ENCODE peak calls at places on chromosomes 6 and 20, in seven cellular contexts. Y, J, V, T, Z, S and N are unnamed samples.
A peak's percentile ranks its signal among the peaks of the same experiment; 100 is the strongest.

GRCh38 chr6:150267686-150268561 is 100.9 kb upstream of the IYD start:
- DNase-seq in Y (no peak), J (no peak), V (no peak), T (no peak), Z (no peak), S (no peak), N (no peak)

GRCh38 chr6:145015739-145016558 is 719.4 kb downstream of the EPM2A start:
- DNase-seq in Y (no peak), J (no peak), V (no peak), T (no peak), Z (no peak), S (no peak), N (no peak)

GRCh38 chr20:44118185-44119034 is 68.6 kb downstream of the JPH2 start:
- DNase-seq in Y (no peak), J (no peak), V (no peak), T (no peak), Z (no peak), S (no peak), N (no peak)

GRCh38 chr20:48236485-48237055 is 451.3 kb upstream of the SULF2 start:
- DNase-seq in Y (no peak), J (no peak), V (no peak), T (no peak), Z (no peak), S (no peak), N (no peak)

GRCh38 chr20:60484316-60484715 is 526.1 kb downstream of the CDH26 start:
- DNase-seq in Y (no peak), J (no peak), V (no peak), T (no peak), Z (no peak), S (no peak), N (no peak)

GRCh38 chr20:1299522-1299921 is 29.4 kb downstream of the SDCBP2 start:
- DNase-seq in Y (no peak), J (no peak), V (peak; percentile 67), T (no peak), Z (no peak), S (no peak), N (no peak)

GRCh38 chr20:6489361-6490154 is 277.9 kb upstream of the BMP2 start:
- DNase-seq in Y (no peak), J (no peak), V (no peak), T (no peak), Z (no peak), S (no peak), N (no peak)

GRCh38 chr20:57445298-57445697 is 54.1 kb downstream of the RBM38 start:
- DNase-seq in Y (no peak), J (no peak), V (no peak), T (peak; percentile 77), Z (no peak), S (no peak), N (no peak)

GRCh38 chr6:21163110-21163837 is 430.3 kb upstream of the SOX4 start:
- DNase-seq in Y (no peak), J (no peak), V (no peak), T (no peak), Z (no peak), S (no peak), N (no peak)

GRCh38 chr6:160972111-160972510 is 19.5 kb upstream of the MAP3K4 start:
- DNase-seq in Y (no peak), J (no peak), V (no peak), T (no peak), Z (no peak), S (no peak), N (no peak)

GRCh38 chr6:160178271-160178670 is 56.7 kb downstream of the SLC22A1 start:
- DNase-seq in Y (no peak), J (no peak), V (no peak), T (no peak), Z (no peak), S (no peak), N (no peak)

GRCh38 chr6:16622193-16622592 is 139.1 kb downstream of the ATXN1 start:
- DNase-seq in Y (no peak), J (no peak), V (no peak), T (no peak), Z (no peak), S (no peak), N (no peak)

GRCh38 chr6:17397764-17398194 is 4.4 kb downstream of the CAP2 start:
- DNase-seq in Y (no peak), J (no peak), V (no peak), T (no peak), Z (no peak), S (no peak), N (no peak)

GRCh38 chr20:50283922-50284810 is 93.5 kb downstream of the CEBPB start:
- DNase-seq in Y (no peak), J (no peak), V (no peak), T (no peak), Z (no peak), S (peak; percentile 79), N (no peak)

GRCh38 chr20:62599216-62600110 is 42.8 kb upstream of the SLCO4A1 start:
- DNase-seq in Y (no peak), J (no peak), V (no peak), T (no peak), Z (no peak), S (no peak), N (no peak)

GRCh38 chr20:62602550-62602949 is 39.8 kb upstream of the SLCO4A1 start:
- DNase-seq in Y (no peak), J (no peak), V (no peak), T (no peak), Z (no peak), S (peak; percentile 45), N (no peak)

GRCh38 chr20:62598761-62599194 is 43.5 kb upstream of the SLCO4A1 start:
- DNase-seq in Y (no peak), J (peak; percentile 80), V (no peak), T (no peak), Z (no peak), S (peak; percentile 71), N (peak; percentile 51)

GRCh38 chr20:62603021-62603906 is 39.0 kb upstream of the SLCO4A1 start:
- DNase-seq in Y (no peak), J (no peak), V (no peak), T (no peak), Z (no peak), S (peak; percentile 88), N (peak; percentile 91)

GRCh38 chr20:62601172-62601571 is 41.1 kb upstream of the SLCO4A1 start:
- DNase-seq in Y (no peak), J (no peak), V (no peak), T (no peak), Z (no peak), S (no peak), N (no peak)
- H3K4me3 ChIP-seq in Y (no peak overlapping the region), J (no peak overlapping the region), V (no peak overlapping the region), T (no peak overlapping the region), Z (no peak overlapping the region), S (no peak overlapping the region), N (no peak overlapping the region)

DNA sequence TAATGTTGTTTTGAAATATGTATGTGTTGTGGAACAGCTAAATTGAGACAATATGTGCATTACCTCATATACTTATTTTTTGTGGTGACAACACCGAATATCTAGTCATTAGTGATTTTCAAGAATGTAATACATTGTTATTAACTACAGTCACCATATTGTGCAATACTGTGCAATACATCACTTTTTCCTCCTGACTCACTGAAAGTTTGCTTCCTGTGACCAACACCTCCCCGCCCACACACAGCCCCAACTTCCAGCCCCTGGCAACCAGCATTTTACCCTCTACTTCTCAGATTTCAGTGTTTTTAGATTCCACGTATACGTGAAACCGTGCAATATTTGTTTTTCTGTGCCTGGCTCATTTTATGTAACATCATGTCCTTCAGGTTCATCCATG is 627.9 kb downstream of the PRKN start:
- DNase-seq in Y (no peak), J (no peak), V (no peak), T (no peak), Z (no peak), S (no peak), N (no peak)
- H3K9me3 ChIP-seq in Y (no peaks in the 10 kb centered on the region), J (no peaks in the 10 kb centered on the region), V (no peaks in the 10 kb centered on the region), T (no peaks in the 10 kb centered on the region), Z (no peaks in the 10 kb centered on the region), S (no peaks in the 10 kb centered on the region), N (no peaks in the 10 kb centered on the region)

DNA sequence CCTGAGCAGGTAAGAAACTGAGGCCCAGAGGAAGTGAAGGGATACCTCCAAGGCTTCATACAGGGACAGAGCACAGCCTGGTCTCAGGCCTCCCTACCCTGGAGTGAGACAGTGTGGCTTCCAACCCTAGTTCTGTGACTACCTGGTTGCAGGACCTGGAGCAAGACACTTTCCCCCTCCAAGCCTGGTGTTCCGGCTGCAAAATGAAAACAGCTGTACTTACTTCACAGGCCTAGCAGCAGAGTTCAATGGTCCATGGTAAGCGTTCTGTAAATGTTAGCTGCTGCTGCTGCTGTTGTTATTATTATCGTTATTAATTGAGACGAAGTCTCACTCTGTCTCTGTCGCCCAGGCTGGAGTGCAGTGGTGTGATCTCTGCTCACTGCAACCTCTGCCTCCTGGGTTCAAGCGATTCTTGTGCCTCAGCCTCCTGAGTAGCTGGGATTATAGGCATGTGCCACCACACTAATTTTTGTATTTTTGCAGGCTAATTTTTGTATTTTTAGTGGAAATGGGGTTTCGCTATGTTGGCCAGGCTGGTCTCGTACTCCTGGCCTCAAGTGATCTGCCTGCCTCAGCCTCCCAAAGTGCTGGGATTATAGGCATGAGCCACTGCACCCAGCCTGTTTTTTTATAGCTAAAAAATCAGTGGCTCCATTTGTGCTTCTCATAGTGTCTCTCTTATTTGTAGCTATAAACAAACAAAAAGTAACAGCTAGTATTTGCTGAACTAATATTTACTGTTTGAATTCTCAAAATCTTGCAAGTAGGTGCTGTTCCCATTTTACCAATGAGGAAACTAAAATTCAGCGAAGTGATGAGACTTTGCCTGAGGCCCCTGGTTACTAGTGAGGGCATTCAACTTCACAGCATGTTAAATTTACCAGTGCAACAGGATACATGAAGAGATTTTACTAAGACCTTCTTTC is 41.9 kb downstream of the COX4I2 start:
- DNase-seq in Y (no peak), J (no peak), V (no peak), T (no peak), Z (no peak), S (no peak), N (no peak)
- H3K4me1 ChIP-seq in Y (peaks cover 22% of the 10 kb centered on the region), J (peaks cover 42% of the 10 kb centered on the region), V (peaks cover 55% of the 10 kb centered on the region), T (peaks cover 94% of the 10 kb centered on the region), Z (peaks cover 60% of the 10 kb centered on the region), S (peaks cover 99% of the 10 kb centered on the region), N (peaks cover 46% of the 10 kb centered on the region)

GRCh38 chr6:3244003-3244831 is 14.5 kb upstream of the PSMG4 start:
- DNase-seq in Y (no peak), J (no peak), V (no peak), T (no peak), Z (no peak), S (no peak), N (no peak)

GRCh38 chr6:3237761-3238662 is 10.6 kb upstream of the TUBB2B start:
- DNase-seq in Y (no peak), J (no peak), V (no peak), T (no peak), Z (no peak), S (no peak), N (no peak)

GRCh38 chr6:3239110-3239830 is 11.8 kb upstream of the TUBB2B start:
- DNase-seq in Y (no peak), J (no peak), V (no peak), T (no peak), Z (no peak), S (no peak), N (no peak)

GRCh38 chr6:3245216-3245615 is 13.5 kb upstream of the PSMG4 start:
- DNase-seq in Y (no peak), J (no peak), V (no peak), T (no peak), Z (no peak), S (no peak), N (no peak)

DNA sequence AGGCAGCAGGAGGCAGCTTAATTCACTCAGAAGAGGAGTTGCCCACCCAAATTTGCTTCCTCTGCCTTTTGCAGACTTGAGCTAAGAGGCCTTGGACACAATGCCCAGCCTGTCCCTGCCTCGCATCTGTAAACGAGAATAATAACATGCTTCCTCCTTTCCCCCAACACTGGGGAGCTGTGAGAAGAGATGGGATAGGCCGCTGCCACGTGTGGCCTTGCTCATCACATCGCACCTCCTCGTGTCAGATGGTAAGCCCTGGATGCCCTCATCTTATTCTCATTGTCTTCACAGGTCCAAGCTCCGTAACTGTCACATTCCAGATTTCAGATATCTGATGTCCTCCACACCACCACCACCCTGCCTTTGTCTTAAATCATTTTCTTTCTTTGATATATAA is 13.1 kb upstream of the TUBB2B start:
- DNase-seq in Y (no peak), J (no peak), V (no peak), T (no peak), Z (no peak), S (no peak), N (no peak)
- H3K4me3 ChIP-seq in Y (no peak overlapping the region), J (no peak overlapping the region), V (no peak overlapping the region), T (no peak overlapping the region), Z (no peak overlapping the region), S (no peak overlapping the region), N (no peak overlapping the region)